ENCODE peak calls at places on chromosomes 3 and 15, in seven cellular contexts. One of them, this sample, is unnamed.

GRCh38 chr3:145735631-145736030 is 425.4 kb downstream of the PLOD2 start:
- DNase-seq in neuronal stem cell: no peak
- DNase-seq in astrocyte: no peak
- DNase-seq in IMR-90: no peak
- DNase-seq in CD4-positive, CD25-positive, alpha-beta regulatory T cell: no peak
- DNase-seq in body of pancreas: no peak
- DNase-seq in HCT116: no peak
- DNase-seq in this sample: no peak

GRCh38 chr3:156687023-156687422 is 12.6 kb downstream of the TIPARP start:
- DNase-seq in neuronal stem cell: no peak
- DNase-seq in astrocyte: no peak
- DNase-seq in IMR-90: peak; percentile 36
- DNase-seq in CD4-positive, CD25-positive, alpha-beta regulatory T cell: no peak
- DNase-seq in body of pancreas: no peak
- DNase-seq in HCT116: no peak
- DNase-seq in this sample: no peak

GRCh38 chr3:54120657-54121403 is 1.5 kb upstream of the CACNA2D3 start:
- DNase-seq in neuronal stem cell: no peak
- DNase-seq in astrocyte: peak; percentile 6
- DNase-seq in IMR-90: no peak
- DNase-seq in CD4-positive, CD25-positive, alpha-beta regulatory T cell: no peak
- DNase-seq in body of pancreas: no peak
- DNase-seq in HCT116: no peak
- DNase-seq in this sample: no peak

GRCh38 chr15:63729115-63729884 is 104.4 kb downstream of the HERC1 start:
- DNase-seq in neuronal stem cell: no peak
- DNase-seq in astrocyte: no peak
- DNase-seq in IMR-90: peak; percentile 6
- DNase-seq in CD4-positive, CD25-positive, alpha-beta regulatory T cell: no peak
- DNase-seq in body of pancreas: no peak
- DNase-seq in HCT116: no peak
- DNase-seq in this sample: no peak

GRCh38 chr3:76943058-76943457 is 96.8 kb upstream of the ROBO2 start:
- DNase-seq in neuronal stem cell: no peak
- DNase-seq in astrocyte: peak; percentile 11
- DNase-seq in IMR-90: peak; percentile 50
- DNase-seq in CD4-positive, CD25-positive, alpha-beta regulatory T cell: no peak
- DNase-seq in body of pancreas: peak; percentile 17
- DNase-seq in HCT116: no peak
- DNase-seq in this sample: no peak

GRCh38 chr3:184505053-184505452 is 56.5 kb upstream of the EPHB3 start:
- DNase-seq in neuronal stem cell: no peak
- DNase-seq in astrocyte: no peak
- DNase-seq in IMR-90: no peak
- DNase-seq in CD4-positive, CD25-positive, alpha-beta regulatory T cell: no peak
- DNase-seq in body of pancreas: no peak
- DNase-seq in HCT116: no peak
- DNase-seq in this sample: no peak

GRCh38 chr3:188220988-188221818 is 67.2 kb downstream of the LPP start:
- DNase-seq in neuronal stem cell: no peak
- DNase-seq in astrocyte: peak; percentile 50
- DNase-seq in IMR-90: peak; percentile 76
- DNase-seq in CD4-positive, CD25-positive, alpha-beta regulatory T cell: no peak
- DNase-seq in body of pancreas: peak; percentile 41
- DNase-seq in HCT116: no peak
- DNase-seq in this sample: no peak

GRCh38 chr3:33277193-33277882 is at the start of gene FBXL2:
- DNase-seq in neuronal stem cell: peak; percentile 81
- DNase-seq in astrocyte: peak; percentile 46
- DNase-seq in IMR-90: peak; percentile 49
- DNase-seq in CD4-positive, CD25-positive, alpha-beta regulatory T cell: no peak
- DNase-seq in body of pancreas: peak; percentile 76
- DNase-seq in HCT116: peak; percentile 57
- DNase-seq in this sample: no peak

GRCh38 chr15:101376615-101377395 is 81.8 kb upstream of the SNRPA1 start:
- DNase-seq in neuronal stem cell: no peak
- DNase-seq in astrocyte: no peak
- DNase-seq in IMR-90: no peak
- DNase-seq in CD4-positive, CD25-positive, alpha-beta regulatory T cell: no peak
- DNase-seq in body of pancreas: no peak
- DNase-seq in HCT116: no peak
- DNase-seq in this sample: no peak

GRCh38 chr15:67542462-67543347 is at the start of gene MAP2K5:
- DNase-seq in neuronal stem cell: peak; percentile 70
- DNase-seq in astrocyte: peak; percentile 50
- DNase-seq in IMR-90: peak; percentile 57
- DNase-seq in CD4-positive, CD25-positive, alpha-beta regulatory T cell: peak; percentile 81
- DNase-seq in body of pancreas: peak; percentile 84
- DNase-seq in HCT116: no peak
- DNase-seq in this sample: peak; percentile 74

GRCh38 chr15:47289667-47290066 is 427.6 kb upstream of the SEMA6D start:
- DNase-seq in neuronal stem cell: no peak
- DNase-seq in astrocyte: no peak
- DNase-seq in IMR-90: no peak
- DNase-seq in CD4-positive, CD25-positive, alpha-beta regulatory T cell: no peak
- DNase-seq in body of pancreas: no peak
- DNase-seq in HCT116: no peak
- DNase-seq in this sample: no peak

GRCh38 chr3:123656691-123657090 is 71.8 kb upstream of the HACD2 start:
- DNase-seq in neuronal stem cell: no peak
- DNase-seq in astrocyte: no peak
- DNase-seq in IMR-90: no peak
- DNase-seq in CD4-positive, CD25-positive, alpha-beta regulatory T cell: no peak
- DNase-seq in body of pancreas: no peak
- DNase-seq in HCT116: no peak
- DNase-seq in this sample: no peak

GRCh38 chr3:51386159-51386851 is 1.2 kb downstream of the MANF start:
- DNase-seq in neuronal stem cell: no peak
- DNase-seq in astrocyte: no peak
- DNase-seq in IMR-90: no peak
- DNase-seq in CD4-positive, CD25-positive, alpha-beta regulatory T cell: no peak
- DNase-seq in body of pancreas: no peak
- DNase-seq in HCT116: no peak
- DNase-seq in this sample: no peak

GRCh38 chr15:98085003-98085639 is 124.6 kb downstream of the ARRDC4 start:
- DNase-seq in neuronal stem cell: peak; percentile 44
- DNase-seq in astrocyte: peak; percentile 41
- DNase-seq in IMR-90: peak; percentile 69
- DNase-seq in CD4-positive, CD25-positive, alpha-beta regulatory T cell: peak; percentile 25
- DNase-seq in body of pancreas: peak; percentile 63
- DNase-seq in HCT116: peak; percentile 56
- DNase-seq in this sample: no peak

GRCh38 chr15:57555270-57555669 is 36.4 kb upstream of the MYZAP start:
- DNase-seq in neuronal stem cell: no peak
- DNase-seq in astrocyte: peak; percentile 14
- DNase-seq in IMR-90: peak; percentile 41
- DNase-seq in CD4-positive, CD25-positive, alpha-beta regulatory T cell: no peak
- DNase-seq in body of pancreas: no peak
- DNase-seq in HCT116: no peak
- DNase-seq in this sample: no peak

GRCh38 chr15:76470691-76471090 is 134.1 kb downstream of the ISL2 start:
- DNase-seq in neuronal stem cell: no peak
- DNase-seq in astrocyte: peak; percentile 78
- DNase-seq in IMR-90: peak; percentile 67
- DNase-seq in CD4-positive, CD25-positive, alpha-beta regulatory T cell: no peak
- DNase-seq in body of pancreas: no peak
- DNase-seq in HCT116: no peak
- DNase-seq in this sample: no peak

GRCh38 chr3:55521086-55522060 is 34.3 kb upstream of the WNT5A start:
- DNase-seq in neuronal stem cell: no peak
- DNase-seq in astrocyte: peak; percentile 69
- DNase-seq in IMR-90: no peak
- DNase-seq in CD4-positive, CD25-positive, alpha-beta regulatory T cell: no peak
- DNase-seq in body of pancreas: no peak
- DNase-seq in HCT116: no peak
- DNase-seq in this sample: no peak

GRCh38 chr15:60913901-60914300 is 315.2 kb downstream of the RORA start:
- DNase-seq in neuronal stem cell: no peak
- DNase-seq in astrocyte: no peak
- DNase-seq in IMR-90: no peak
- DNase-seq in CD4-positive, CD25-positive, alpha-beta regulatory T cell: no peak
- DNase-seq in body of pancreas: no peak
- DNase-seq in HCT116: no peak
- DNase-seq in this sample: no peak

GRCh38 chr15:79595995-79596622 is 164.0 kb downstream of the MINAR1 start:
- DNase-seq in neuronal stem cell: peak; percentile 74
- DNase-seq in astrocyte: peak; percentile 52
- DNase-seq in IMR-90: peak; percentile 74
- DNase-seq in CD4-positive, CD25-positive, alpha-beta regulatory T cell: peak; percentile 10
- DNase-seq in body of pancreas: peak; percentile 59
- DNase-seq in HCT116: peak; percentile 95
- DNase-seq in this sample: no peak

GRCh38 chr15:100710744-100711478 is 108.5 kb downstream of the ASB7 start:
- DNase-seq in neuronal stem cell: no peak
- DNase-seq in astrocyte: no peak
- DNase-seq in IMR-90: no peak
- DNase-seq in CD4-positive, CD25-positive, alpha-beta regulatory T cell: no peak
- DNase-seq in body of pancreas: peak; percentile 4
- DNase-seq in HCT116: no peak
- DNase-seq in this sample: no peak

GRCh38 chr3:170077406-170077805 is 39.6 kb downstream of the GPR160 start:
- DNase-seq in neuronal stem cell: no peak
- DNase-seq in astrocyte: no peak
- DNase-seq in IMR-90: no peak
- DNase-seq in CD4-positive, CD25-positive, alpha-beta regulatory T cell: no peak
- DNase-seq in body of pancreas: no peak
- DNase-seq in HCT116: no peak
- DNase-seq in this sample: no peak

GRCh38 chr3:54427951-54428871 is 305.9 kb downstream of the CACNA2D3 start:
- DNase-seq in neuronal stem cell: peak; percentile 66
- DNase-seq in astrocyte: peak; percentile 80
- DNase-seq in IMR-90: peak; percentile 76
- DNase-seq in CD4-positive, CD25-positive, alpha-beta regulatory T cell: peak; percentile 3
- DNase-seq in body of pancreas: peak; percentile 54
- DNase-seq in HCT116: peak; percentile 36
- DNase-seq in this sample: no peak

GRCh38 chr3:40181182-40181581 is 128.3 kb upstream of the EIF1B start:
- DNase-seq in neuronal stem cell: no peak
- DNase-seq in astrocyte: no peak
- DNase-seq in IMR-90: no peak
- DNase-seq in CD4-positive, CD25-positive, alpha-beta regulatory T cell: no peak
- DNase-seq in body of pancreas: no peak
- DNase-seq in HCT116: no peak
- DNase-seq in this sample: no peak

GRCh38 chr3:120831066-120831465 is 76.9 kb upstream of the STXBP5L start:
- DNase-seq in neuronal stem cell: no peak
- DNase-seq in astrocyte: no peak
- DNase-seq in IMR-90: no peak
- DNase-seq in CD4-positive, CD25-positive, alpha-beta regulatory T cell: no peak
- DNase-seq in body of pancreas: no peak
- DNase-seq in HCT116: no peak
- DNase-seq in this sample: no peak

GRCh38 chr15:38005949-38006800 is 71.7 kb downstream of the TMCO5A start:
- DNase-seq in neuronal stem cell: no peak
- DNase-seq in astrocyte: no peak
- DNase-seq in IMR-90: peak; percentile 20
- DNase-seq in CD4-positive, CD25-positive, alpha-beta regulatory T cell: no peak
- DNase-seq in body of pancreas: no peak
- DNase-seq in HCT116: no peak
- DNase-seq in this sample: no peak

GRCh38 chr3:120021523-120021922 is 72.7 kb downstream of the GSK3B start:
- DNase-seq in neuronal stem cell: no peak
- DNase-seq in astrocyte: peak; percentile 36
- DNase-seq in IMR-90: peak; percentile 57
- DNase-seq in CD4-positive, CD25-positive, alpha-beta regulatory T cell: no peak
- DNase-seq in body of pancreas: no peak
- DNase-seq in HCT116: no peak
- DNase-seq in this sample: no peak

GRCh38 chr3:66555214-66555844 is 54.5 kb upstream of the LRIG1 start:
- DNase-seq in neuronal stem cell: no peak
- DNase-seq in astrocyte: no peak
- DNase-seq in IMR-90: no peak
- DNase-seq in CD4-positive, CD25-positive, alpha-beta regulatory T cell: no peak
- DNase-seq in body of pancreas: no peak
- DNase-seq in HCT116: no peak
- DNase-seq in this sample: no peak

GRCh38 chr15:92908369-92909057 is 8.4 kb downstream of the CHD2 start:
- DNase-seq in neuronal stem cell: no peak
- DNase-seq in astrocyte: no peak
- DNase-seq in IMR-90: no peak
- DNase-seq in CD4-positive, CD25-positive, alpha-beta regulatory T cell: no peak
- DNase-seq in body of pancreas: no peak
- DNase-seq in HCT116: no peak
- DNase-seq in this sample: no peak
- H3K4me1 ChIP-seq in neuronal stem cell: peaks cover 9% of the 10 kb centered on the region
- H3K4me1 ChIP-seq in astrocyte: peaks cover 62% of the 10 kb centered on the region
- H3K4me1 ChIP-seq in IMR-90: peaks cover 27% of the 10 kb centered on the region
- H3K4me1 ChIP-seq in CD4-positive, CD25-positive, alpha-beta regulatory T cell: peaks cover 90% of the 10 kb centered on the region
- H3K4me1 ChIP-seq in body of pancreas: peaks cover 85% of the 10 kb centered on the region
- H3K4me1 ChIP-seq in HCT116: peaks cover 49% of the 10 kb centered on the region
- H3K4me1 ChIP-seq in this sample: peaks cover 70% of the 10 kb centered on the region

GRCh38 chr3:192914873-192915272 is 2.8 kb downstream of the MB21D2 start:
- DNase-seq in neuronal stem cell: no peak
- DNase-seq in astrocyte: no peak
- DNase-seq in IMR-90: no peak
- DNase-seq in CD4-positive, CD25-positive, alpha-beta regulatory T cell: no peak
- DNase-seq in body of pancreas: no peak
- DNase-seq in HCT116: no peak
- DNase-seq in this sample: no peak
- H3K4me3 ChIP-seq in neuronal stem cell: no peak overlapping the region
- H3K4me3 ChIP-seq in astrocyte: no peak overlapping the region
- H3K4me3 ChIP-seq in IMR-90: no peak overlapping the region
- H3K4me3 ChIP-seq in CD4-positive, CD25-positive, alpha-beta regulatory T cell: peak overlapping the region; percentile 67
- H3K4me3 ChIP-seq in body of pancreas: no peak overlapping the region
- H3K4me3 ChIP-seq in HCT116: no peak overlapping the region
- H3K4me3 ChIP-seq in this sample: no peak overlapping the region

DNA sequence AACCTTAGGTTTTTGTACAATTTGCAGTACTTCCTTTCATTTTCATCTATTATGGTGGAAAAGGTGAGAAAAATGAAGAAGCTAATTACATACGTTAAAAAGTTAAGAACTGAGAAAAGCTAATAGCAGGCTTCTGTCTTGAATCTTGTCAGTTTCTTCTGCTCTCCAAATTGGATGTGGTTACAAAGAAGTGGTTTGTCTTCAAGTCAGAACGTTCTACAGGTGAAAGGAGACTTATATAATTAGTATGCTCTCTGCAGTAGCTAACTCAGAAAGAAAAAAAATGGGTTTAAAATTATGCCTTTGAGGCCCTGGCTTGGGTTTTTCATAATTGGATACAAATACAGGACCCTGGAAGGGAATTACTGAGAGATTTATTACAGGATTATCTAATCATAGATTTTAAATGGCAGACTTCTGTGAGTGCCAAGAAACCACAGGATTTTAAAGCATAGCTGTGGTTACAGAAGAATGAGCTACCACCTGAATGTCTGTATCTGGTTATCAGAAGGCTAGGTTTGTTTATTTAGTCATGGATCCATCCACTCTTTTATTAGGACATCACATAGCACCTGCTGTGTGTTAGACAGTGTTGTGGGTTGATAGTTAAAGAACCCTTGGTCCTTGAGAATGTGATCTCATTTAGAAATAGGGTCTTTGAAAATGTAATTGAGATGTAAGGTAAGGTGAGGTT is 528.1 kb upstream of the MCTP2 start:
- DNase-seq in neuronal stem cell: no peak
- DNase-seq in astrocyte: peak; percentile 4
- DNase-seq in IMR-90: no peak
- DNase-seq in CD4-positive, CD25-positive, alpha-beta regulatory T cell: no peak
- DNase-seq in body of pancreas: no peak
- DNase-seq in HCT116: no peak
- DNase-seq in this sample: no peak
- H3K27ac ChIP-seq in neuronal stem cell: no peak overlapping the region
- H3K27ac ChIP-seq in astrocyte: no peak overlapping the region
- H3K27ac ChIP-seq in IMR-90: no peak overlapping the region
- H3K27ac ChIP-seq in CD4-positive, CD25-positive, alpha-beta regulatory T cell: no peak overlapping the region
- H3K27ac ChIP-seq in body of pancreas: no peak overlapping the region
- H3K27ac ChIP-seq in HCT116: no peak overlapping the region
- H3K27ac ChIP-seq in this sample: no peak overlapping the region

GRCh38 chr3:172087198-172087597 is 47.8 kb downstream of the FNDC3B start:
- DNase-seq in neuronal stem cell: no peak
- DNase-seq in astrocyte: peak; percentile 78
- DNase-seq in IMR-90: no peak
- DNase-seq in CD4-positive, CD25-positive, alpha-beta regulatory T cell: no peak
- DNase-seq in body of pancreas: no peak
- DNase-seq in HCT116: no peak
- DNase-seq in this sample: no peak
- H3K4me1 ChIP-seq in neuronal stem cell: peaks cover 1% of the 10 kb centered on the region
- H3K4me1 ChIP-seq in astrocyte: peaks cover 49% of the 10 kb centered on the region
- H3K4me1 ChIP-seq in IMR-90: peaks cover 10% of the 10 kb centered on the region
- H3K4me1 ChIP-seq in CD4-positive, CD25-positive, alpha-beta regulatory T cell: peaks cover 12% of the 10 kb centered on the region
- H3K4me1 ChIP-seq in body of pancreas: peaks cover 50% of the 10 kb centered on the region
- H3K4me1 ChIP-seq in HCT116: peaks cover 4% of the 10 kb centered on the region
- H3K4me1 ChIP-seq in this sample: peaks cover 5% of the 10 kb centered on the region